ENCODE peak calls at places on chromosome 11, in ten cellular contexts. J is PC-3, V is glutamatergic neuron, W is tibial nerve, A is nephron progenitor cell, X is epithelial cell of esophagus, I is brain microvascular endothelial cell, O is gastrocnemius medialis, H is GM12865, T is AG09309. R is an unnamed sample.

GRCh38 chr11:68447015-68447801 is 13.3 kb upstream of the PPP6R3 start:
- DNase-seq in A (peak; percentile 83), T (no peak), J (peak; percentile 78), O (peak; percentile 62), X (peak; percentile 73), H (peak; percentile 84), I (peak; percentile 46), W (peak; percentile 51), V (peak; percentile 88), R (peak; percentile 67)

GRCh38 chr11:2399488-2400068 is 972 bp upstream of the TSSC4 start:
- DNase-seq in W (no peak), I (no peak), O (no peak), T (no peak), V (no peak), J (no peak), X (peak; percentile 27), H (no peak), A (peak; percentile 52), R (peak; percentile 19)

GRCh38 chr11:102312656-102313055 is 4.6 kb upstream of the BIRC3 start:
- DNase-seq in X (no peak), W (no peak), V (no peak), I (no peak), J (peak; percentile 50), H (no peak), A (no peak), T (no peak), O (no peak), R (no peak)

GRCh38 chr11:820655-821512 is 2.2 kb downstream of the PNPLA2 start:
- DNase-seq in H (no peak), X (peak; percentile 40), T (no peak), A (no peak), W (no peak), I (no peak), V (peak; percentile 27), O (peak; percentile 97), J (peak; percentile 84), R (peak; percentile 91)

GRCh38 chr11:13343931-13344717 is 66.5 kb downstream of the BMAL1 start:
- DNase-seq in W (peak; percentile 50), H (peak; percentile 82), I (peak; percentile 62), X (peak; percentile 81), A (peak; percentile 77), T (peak; percentile 23), O (peak; percentile 55), J (peak; percentile 88), V (peak; percentile 73), R (peak; percentile 86)

GRCh38 chr11:36057372-36058045 is 113.6 kb downstream of the LDLRAD3 start:
- DNase-seq in T (no peak), O (peak; percentile 59), X (no peak), V (no peak), I (peak; percentile 42), W (no peak), A (no peak), J (no peak), H (no peak), R (peak; percentile 86)

GRCh38 chr11:82718307-82718706 is 15.4 kb downstream of the FAM181B start:
- DNase-seq in X (peak; percentile 57), A (peak; percentile 27), T (no peak), H (peak; percentile 42), I (peak; percentile 40), J (peak; percentile 76), V (peak; percentile 33), O (no peak), W (no peak), R (peak; percentile 58)

GRCh38 chr11:111735262-111736116 is 30.7 kb downstream of the PPP2R1B start:
- DNase-seq in A (peak; percentile 26), H (no peak), J (peak; percentile 99), V (no peak), O (peak; percentile 75), X (peak; percentile 96), T (peak; percentile 97), W (peak; percentile 62), I (peak; percentile 98), R (peak; percentile 99)

GRCh38 chr11:2382927-2383822 is 6.1 kb downstream of the CD81 start:
- DNase-seq in V (peak; percentile 60), A (no peak), I (no peak), W (no peak), T (no peak), O (peak; percentile 88), X (no peak), H (no peak), J (no peak), R (no peak)

GRCh38 chr11:123543796-123544195 is 110.6 kb downstream of the SCN3B start:
- DNase-seq in I (peak; percentile 27), V (no peak), O (no peak), J (peak; percentile 90), T (peak; percentile 80), A (no peak), H (no peak), W (no peak), X (peak; percentile 84), R (peak; percentile 59)

GRCh38 chr11:12528487-12528886 is 145.7 kb upstream of the TEAD1 start:
- DNase-seq in J (no peak), W (no peak), V (no peak), O (no peak), T (no peak), X (peak; percentile 58), I (no peak), H (no peak), A (no peak), R (no peak)

GRCh38 chr11:12293486-12293885 is 83.9 kb upstream of the PARVA start:
- DNase-seq in A (no peak), T (no peak), H (no peak), W (no peak), J (no peak), V (no peak), O (no peak), X (no peak), I (no peak), R (no peak)

GRCh38 chr11:131744847-131745246 is 374.4 kb downstream of the NTM start:
- DNase-seq in A (no peak), I (peak; percentile 95), V (no peak), H (no peak), T (no peak), W (no peak), J (peak; percentile 39), O (no peak), X (peak; percentile 58), R (no peak)

GRCh38 chr11:86594746-86595145 is 77.7 kb downstream of the ME3 start:
- DNase-seq in W (no peak), J (peak; percentile 57), A (no peak), H (no peak), V (no peak), X (peak; percentile 76), T (no peak), I (peak; percentile 48), O (no peak), R (no peak)

GRCh38 chr11:65576232-65576866 is 496 bp downstream of the EHBP1L1 start:
- DNase-seq in H (no peak), T (no peak), W (no peak), X (no peak), J (no peak), V (no peak), A (no peak), O (peak; percentile 63), I (no peak), R (no peak)

GRCh38 chr11:27514076-27514475 is 7.5 kb upstream of the LIN7C start:
- DNase-seq in O (no peak), H (no peak), V (no peak), W (no peak), X (no peak), T (no peak), A (no peak), I (no peak), J (no peak), R (peak; percentile 11)

DNA sequence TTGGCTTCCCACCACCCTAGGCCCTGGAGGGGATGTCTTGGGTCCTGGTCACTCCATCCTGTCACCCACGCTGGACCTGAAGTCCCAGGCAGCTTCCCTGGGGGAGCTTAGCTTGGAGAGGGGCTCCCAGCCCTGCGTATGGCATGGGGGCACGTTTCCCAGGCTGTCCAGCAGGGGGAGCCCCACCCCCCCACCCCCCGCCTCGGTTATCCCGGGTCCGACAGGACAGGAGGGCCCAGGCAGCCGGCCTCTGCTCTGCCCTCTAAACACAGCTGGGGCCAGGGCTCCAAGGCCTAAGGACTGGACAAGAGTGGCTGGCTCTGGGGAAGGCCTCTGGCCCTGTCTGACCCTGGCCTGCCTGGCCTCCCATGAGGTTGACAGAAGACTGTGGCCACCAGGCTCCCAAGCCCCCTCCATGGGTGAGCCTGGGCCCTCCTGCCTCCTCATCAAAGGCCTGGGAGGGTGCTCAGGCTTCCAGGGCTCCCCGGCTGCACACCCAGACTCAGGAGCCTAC is 104.8 kb downstream of the NECTIN1 start:
- DNase-seq in T (no peak), A (peak; percentile 21), I (no peak), V (peak; percentile 40), J (peak; percentile 17), H (no peak), W (no peak), X (no peak), O (no peak), R (no peak)
- TF ChIP-seq CTCF in T (peak; percentile 40), A (peak; percentile 81), I (peak; percentile 86), V (peak; percentile 84), J (peak; percentile 86), H (peak; percentile 62), W (no peak), X (peak; percentile 36), O (no peak), R (peak; percentile 69)

DNA sequence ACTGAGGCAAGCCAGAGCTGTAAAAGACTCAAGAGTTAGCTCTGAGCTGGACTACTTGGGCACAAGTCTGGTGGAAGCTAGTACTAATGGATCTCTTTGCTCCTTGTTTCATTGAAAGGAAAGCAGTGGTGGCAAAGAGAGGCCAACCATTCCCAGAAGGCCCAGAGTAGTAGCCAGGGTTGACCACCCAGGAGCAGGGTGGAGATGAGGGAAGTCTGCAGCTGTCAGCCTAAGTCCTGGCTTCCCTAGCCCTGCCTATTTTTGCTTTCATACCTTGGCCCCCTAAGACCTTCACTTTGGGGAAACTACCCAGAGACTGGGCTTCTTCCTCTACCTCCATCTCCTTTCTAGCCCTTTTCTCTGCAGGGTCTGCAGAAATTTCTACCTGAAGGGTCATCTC is 155.0 kb upstream of the NCAM1 start:
- DNase-seq in X (no peak), H (no peak), T (no peak), V (no peak), W (no peak), J (no peak), I (no peak), O (no peak), A (no peak), R (no peak)
- TF ChIP-seq CTCF in X (no peak), H (no peak), T (no peak), V (no peak), W (no peak), J (no peak), I (no peak), O (no peak), A (no peak), R (no peak)

GRCh38 chr11:14773755-14774154 is 118.3 kb downstream of the CYP2R1 start:
- DNase-seq in I (no peak), H (no peak), T (no peak), W (no peak), A (no peak), V (no peak), X (no peak), O (no peak), J (no peak), R (no peak)
- TF ChIP-seq CTCF in I (peak; percentile 54), H (peak; percentile 3), T (peak; percentile 27), W (no peak), A (no peak), V (peak; percentile 61), X (peak; percentile 33), O (no peak), J (peak; percentile 31), R (no peak)

DNA sequence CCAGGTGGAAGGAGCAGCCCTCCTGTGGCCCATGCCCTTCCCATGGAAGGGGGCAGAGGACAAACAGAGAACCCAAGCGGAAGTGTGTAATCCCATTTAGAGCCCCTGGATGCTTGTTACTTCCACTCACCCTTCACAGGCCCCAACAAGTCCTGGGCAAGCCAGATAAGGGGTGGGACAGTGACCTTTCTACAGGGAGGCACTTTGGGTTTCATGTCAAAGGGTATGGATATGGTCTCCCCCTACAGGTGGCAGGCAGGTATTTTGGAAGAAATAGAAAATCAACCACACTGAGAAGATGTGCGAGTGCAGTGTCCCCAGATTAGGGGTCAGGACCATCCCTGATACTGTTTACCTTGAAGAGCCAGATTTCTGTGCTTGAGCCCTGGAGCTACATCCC is 11.4 kb downstream of the MPEG1 start:
- DNase-seq in V (no peak), I (no peak), A (no peak), O (no peak), W (no peak), J (peak; percentile 11), H (peak; percentile 40), X (peak; percentile 29), T (no peak), R (peak; percentile 41)
- TF ChIP-seq CTCF in V (peak; percentile 23), I (peak; percentile 30), A (no peak), O (no peak), W (no peak), J (peak; percentile 71), H (peak; percentile 41), X (peak; percentile 50), T (no peak), R (peak; percentile 14)